ENCODE peak calls at places on chromosomes 6 and 20, in eight cellular contexts. One of them, this sample, is unnamed.

GRCh38 chr20:24523661-24524060 is 54.2 kb downstream of the SYNDIG1 start:
- DNase-seq in trophoblast cell: no peak
- DNase-seq in H9: no peak
- DNase-seq in IMR-90: no peak
- DNase-seq in SK-N-SH: no peak
- DNase-seq in HCT116: no peak
- DNase-seq in neuronal stem cell: no peak
- DNase-seq in GM12878: no peak
- DNase-seq in this sample: no peak

GRCh38 chr6:101080597-101080996 is 199.5 kb upstream of the ASCC3 start:
- DNase-seq in trophoblast cell: no peak
- DNase-seq in H9: no peak
- DNase-seq in IMR-90: peak; percentile 33
- DNase-seq in SK-N-SH: no peak
- DNase-seq in HCT116: no peak
- DNase-seq in neuronal stem cell: no peak
- DNase-seq in GM12878: no peak
- DNase-seq in this sample: peak; percentile 45

GRCh38 chr6:151609146-151609962 is 115.5 kb downstream of the CCDC170 start:
- DNase-seq in trophoblast cell: no peak
- DNase-seq in H9: no peak
- DNase-seq in IMR-90: no peak
- DNase-seq in SK-N-SH: no peak
- DNase-seq in HCT116: no peak
- DNase-seq in neuronal stem cell: no peak
- DNase-seq in GM12878: no peak
- DNase-seq in this sample: peak; percentile 2

GRCh38 chr6:35522660-35523658 is 10.3 kb upstream of the TULP1 start:
- DNase-seq in trophoblast cell: peak; percentile 64
- DNase-seq in H9: peak; percentile 84
- DNase-seq in IMR-90: peak; percentile 50
- DNase-seq in SK-N-SH: peak; percentile 92
- DNase-seq in HCT116: peak; percentile 39
- DNase-seq in neuronal stem cell: peak; percentile 73
- DNase-seq in GM12878: peak; percentile 28
- DNase-seq in this sample: peak; percentile 23

GRCh38 chr6:109977791-109978173 is 329 bp upstream of the GPR6 start:
- DNase-seq in trophoblast cell: no peak
- DNase-seq in H9: peak; percentile 72
- DNase-seq in IMR-90: no peak
- DNase-seq in SK-N-SH: no peak
- DNase-seq in HCT116: no peak
- DNase-seq in neuronal stem cell: no peak
- DNase-seq in GM12878: no peak
- DNase-seq in this sample: no peak

GRCh38 chr20:5780233-5781217 is 30.3 kb downstream of the SHLD1 start:
- DNase-seq in trophoblast cell: no peak
- DNase-seq in H9: no peak
- DNase-seq in IMR-90: peak; percentile 67
- DNase-seq in SK-N-SH: no peak
- DNase-seq in HCT116: no peak
- DNase-seq in neuronal stem cell: no peak
- DNase-seq in GM12878: no peak
- DNase-seq in this sample: peak; percentile 29

GRCh38 chr6:140480852-140481251 is 1106.4 kb upstream of the CITED2 start:
- DNase-seq in trophoblast cell: no peak
- DNase-seq in H9: no peak
- DNase-seq in IMR-90: peak; percentile 71
- DNase-seq in SK-N-SH: no peak
- DNase-seq in HCT116: no peak
- DNase-seq in neuronal stem cell: no peak
- DNase-seq in GM12878: no peak
- DNase-seq in this sample: peak; percentile 31

GRCh38 chr6:33017694-33018353 is 8.4 kb upstream of the HLA-DOA start:
- DNase-seq in trophoblast cell: no peak
- DNase-seq in H9: no peak
- DNase-seq in IMR-90: no peak
- DNase-seq in SK-N-SH: no peak
- DNase-seq in HCT116: no peak
- DNase-seq in neuronal stem cell: no peak
- DNase-seq in GM12878: no peak
- DNase-seq in this sample: no peak

GRCh38 chr6:46921731-46922130 is at the start of gene ADGRF5:
- DNase-seq in trophoblast cell: no peak
- DNase-seq in H9: no peak
- DNase-seq in IMR-90: no peak
- DNase-seq in SK-N-SH: no peak
- DNase-seq in HCT116: no peak
- DNase-seq in neuronal stem cell: no peak
- DNase-seq in GM12878: no peak
- DNase-seq in this sample: no peak

GRCh38 chr20:33159713-33160112 is 8.2 kb upstream of the BPIFA2 start:
- DNase-seq in trophoblast cell: no peak
- DNase-seq in H9: peak; percentile 21
- DNase-seq in IMR-90: no peak
- DNase-seq in SK-N-SH: no peak
- DNase-seq in HCT116: no peak
- DNase-seq in neuronal stem cell: no peak
- DNase-seq in GM12878: no peak
- DNase-seq in this sample: no peak

GRCh38 chr6:96620851-96621250 is 57.9 kb downstream of the FHL5 start:
- DNase-seq in trophoblast cell: no peak
- DNase-seq in H9: no peak
- DNase-seq in IMR-90: no peak
- DNase-seq in SK-N-SH: no peak
- DNase-seq in HCT116: no peak
- DNase-seq in neuronal stem cell: no peak
- DNase-seq in GM12878: no peak
- DNase-seq in this sample: no peak

GRCh38 chr6:138662474-138662873 is 111.1 kb upstream of the CCDC28A start:
- DNase-seq in trophoblast cell: peak; percentile 73
- DNase-seq in H9: no peak
- DNase-seq in IMR-90: peak; percentile 73
- DNase-seq in SK-N-SH: no peak
- DNase-seq in HCT116: no peak
- DNase-seq in neuronal stem cell: no peak
- DNase-seq in GM12878: no peak
- DNase-seq in this sample: no peak

GRCh38 chr20:60036346-60037119 is 78.3 kb downstream of the CDH26 start:
- DNase-seq in trophoblast cell: no peak
- DNase-seq in H9: no peak
- DNase-seq in IMR-90: no peak
- DNase-seq in SK-N-SH: no peak
- DNase-seq in HCT116: no peak
- DNase-seq in neuronal stem cell: no peak
- DNase-seq in GM12878: no peak
- DNase-seq in this sample: no peak

GRCh38 chr6:150233797-150234399 is 91.1 kb downstream of the PPP1R14C start:
- DNase-seq in trophoblast cell: no peak
- DNase-seq in H9: no peak
- DNase-seq in IMR-90: no peak
- DNase-seq in SK-N-SH: no peak
- DNase-seq in HCT116: no peak
- DNase-seq in neuronal stem cell: no peak
- DNase-seq in GM12878: no peak
- DNase-seq in this sample: no peak

GRCh38 chr6:42088101-42088591 is 37.8 kb downstream of the TAF8 start:
- DNase-seq in trophoblast cell: no peak
- DNase-seq in H9: no peak
- DNase-seq in IMR-90: peak; percentile 54
- DNase-seq in SK-N-SH: no peak
- DNase-seq in HCT116: no peak
- DNase-seq in neuronal stem cell: no peak
- DNase-seq in GM12878: no peak
- DNase-seq in this sample: peak; percentile 41

GRCh38 chr6:21163110-21163837 is 430.3 kb upstream of the SOX4 start:
- DNase-seq in trophoblast cell: peak; percentile 47
- DNase-seq in H9: no peak
- DNase-seq in IMR-90: peak; percentile 79
- DNase-seq in SK-N-SH: no peak
- DNase-seq in HCT116: peak; percentile 6
- DNase-seq in neuronal stem cell: no peak
- DNase-seq in GM12878: no peak
- DNase-seq in this sample: peak; percentile 93

GRCh38 chr6:33695451-33695855 is 16.0 kb downstream of the UQCC2 start:
- DNase-seq in trophoblast cell: no peak
- DNase-seq in H9: no peak
- DNase-seq in IMR-90: no peak
- DNase-seq in SK-N-SH: peak; percentile 31
- DNase-seq in HCT116: no peak
- DNase-seq in neuronal stem cell: no peak
- DNase-seq in GM12878: no peak
- DNase-seq in this sample: no peak

GRCh38 chr20:22805219-22805618 is 220.8 kb upstream of the FOXA2 start:
- DNase-seq in trophoblast cell: peak; percentile 92
- DNase-seq in H9: peak; percentile 40
- DNase-seq in IMR-90: peak; percentile 74
- DNase-seq in SK-N-SH: no peak
- DNase-seq in HCT116: no peak
- DNase-seq in neuronal stem cell: no peak
- DNase-seq in GM12878: no peak
- DNase-seq in this sample: peak; percentile 82

GRCh38 chr20:4812216-4812615 is 90.5 kb downstream of the PRND start:
- DNase-seq in trophoblast cell: no peak
- DNase-seq in H9: no peak
- DNase-seq in IMR-90: no peak
- DNase-seq in SK-N-SH: no peak
- DNase-seq in HCT116: no peak
- DNase-seq in neuronal stem cell: no peak
- DNase-seq in GM12878: no peak
- DNase-seq in this sample: no peak

GRCh38 chr6:14228571-14228970 is 111.0 kb downstream of the CD83 start:
- DNase-seq in trophoblast cell: no peak
- DNase-seq in H9: no peak
- DNase-seq in IMR-90: peak; percentile 62
- DNase-seq in SK-N-SH: no peak
- DNase-seq in HCT116: no peak
- DNase-seq in neuronal stem cell: no peak
- DNase-seq in GM12878: no peak
- DNase-seq in this sample: peak; percentile 47

GRCh38 chr20:17721802-17722486 is 22.2 kb downstream of the BANF2 start:
- DNase-seq in trophoblast cell: no peak
- DNase-seq in H9: no peak
- DNase-seq in IMR-90: no peak
- DNase-seq in SK-N-SH: no peak
- DNase-seq in HCT116: peak; percentile 8
- DNase-seq in neuronal stem cell: no peak
- DNase-seq in GM12878: no peak
- DNase-seq in this sample: no peak

DNA sequence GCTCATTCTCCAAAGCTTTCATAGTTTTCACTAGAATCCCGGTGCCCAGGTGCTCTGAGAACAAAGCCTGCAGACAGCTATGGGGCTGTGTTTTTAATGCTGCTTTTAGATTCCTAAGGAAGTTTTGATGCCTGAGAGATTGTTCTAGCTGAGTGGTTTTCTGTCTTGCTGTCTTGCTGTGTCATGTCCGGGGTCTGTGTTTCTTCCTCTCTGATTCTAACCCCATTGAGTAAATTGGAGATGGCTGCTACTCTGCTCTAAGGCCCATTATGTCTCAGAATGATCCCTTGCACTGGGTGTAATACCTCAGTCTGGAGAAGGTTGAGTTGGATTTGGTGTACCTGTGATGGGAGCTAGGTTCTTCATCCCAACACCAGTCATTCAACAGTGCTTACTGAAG is 63.4 kb downstream of the ARID1B start:
- DNase-seq in trophoblast cell: no peak
- DNase-seq in H9: no peak
- DNase-seq in IMR-90: no peak
- DNase-seq in SK-N-SH: no peak
- DNase-seq in HCT116: no peak
- DNase-seq in neuronal stem cell: no peak
- DNase-seq in GM12878: no peak
- DNase-seq in this sample: no peak
- H3K4me2 ChIP-seq in trophoblast cell: no peak overlapping the region
- H3K4me2 ChIP-seq in H9: no peak overlapping the region
- H3K4me2 ChIP-seq in IMR-90: no peak overlapping the region
- H3K4me2 ChIP-seq in SK-N-SH: peak overlapping the region; percentile 50
- H3K4me2 ChIP-seq in HCT116: no peak overlapping the region
- H3K4me2 ChIP-seq in neuronal stem cell: no peak overlapping the region
- H3K4me2 ChIP-seq in GM12878: no peak overlapping the region
- H3K4me2 ChIP-seq in this sample: peak overlapping the region; percentile 71

GRCh38 chr6:134676307-134677281 is 273.3 kb downstream of the ALDH8A1 start:
- DNase-seq in trophoblast cell: peak; percentile 27
- DNase-seq in H9: no peak
- DNase-seq in IMR-90: peak; percentile 11
- DNase-seq in SK-N-SH: no peak
- DNase-seq in HCT116: no peak
- DNase-seq in neuronal stem cell: no peak
- DNase-seq in GM12878: no peak
- DNase-seq in this sample: peak; percentile 29
- H3K4me2 ChIP-seq in trophoblast cell: no peak overlapping the region
- H3K4me2 ChIP-seq in H9: no peak overlapping the region
- H3K4me2 ChIP-seq in IMR-90: no peak overlapping the region
- H3K4me2 ChIP-seq in SK-N-SH: no peak overlapping the region
- H3K4me2 ChIP-seq in HCT116: no peak overlapping the region
- H3K4me2 ChIP-seq in neuronal stem cell: no peak overlapping the region
- H3K4me2 ChIP-seq in GM12878: no peak overlapping the region
- H3K4me2 ChIP-seq in this sample: no peak overlapping the region

GRCh38 chr6:154487367-154488275 is 22.9 kb downstream of the CNKSR3 start:
- DNase-seq in trophoblast cell: no peak
- DNase-seq in H9: no peak
- DNase-seq in IMR-90: peak; percentile 31
- DNase-seq in SK-N-SH: peak; percentile 43
- DNase-seq in HCT116: no peak
- DNase-seq in neuronal stem cell: no peak
- DNase-seq in GM12878: no peak
- DNase-seq in this sample: peak; percentile 26
- H3K4me2 ChIP-seq in trophoblast cell: no peak overlapping the region
- H3K4me2 ChIP-seq in H9: no peak overlapping the region
- H3K4me2 ChIP-seq in IMR-90: no peak overlapping the region
- H3K4me2 ChIP-seq in SK-N-SH: peak overlapping the region; percentile 21
- H3K4me2 ChIP-seq in HCT116: peak overlapping the region; percentile 43
- H3K4me2 ChIP-seq in neuronal stem cell: no peak overlapping the region
- H3K4me2 ChIP-seq in GM12878: no peak overlapping the region
- H3K4me2 ChIP-seq in this sample: peak overlapping the region; percentile 60

GRCh38 chr6:125102901-125103300 is 50.7 kb upstream of the TPD52L1 start:
- DNase-seq in trophoblast cell: peak; percentile 26
- DNase-seq in H9: no peak
- DNase-seq in IMR-90: peak; percentile 94
- DNase-seq in SK-N-SH: no peak
- DNase-seq in HCT116: peak; percentile 21
- DNase-seq in neuronal stem cell: no peak
- DNase-seq in GM12878: no peak
- DNase-seq in this sample: peak; percentile 96

GRCh38 chr6:125101128-125101527 is 52.4 kb upstream of the TPD52L1 start:
- DNase-seq in trophoblast cell: no peak
- DNase-seq in H9: no peak
- DNase-seq in IMR-90: no peak
- DNase-seq in SK-N-SH: no peak
- DNase-seq in HCT116: no peak
- DNase-seq in neuronal stem cell: no peak
- DNase-seq in GM12878: no peak
- DNase-seq in this sample: no peak

GRCh38 chr6:125104425-125104824 is 49.1 kb upstream of the TPD52L1 start:
- DNase-seq in trophoblast cell: peak; percentile 47
- DNase-seq in H9: no peak
- DNase-seq in IMR-90: peak; percentile 72
- DNase-seq in SK-N-SH: no peak
- DNase-seq in HCT116: no peak
- DNase-seq in neuronal stem cell: peak; percentile 48
- DNase-seq in GM12878: no peak
- DNase-seq in this sample: peak; percentile 81

GRCh38 chr6:125101656-125102055 is 51.9 kb upstream of the TPD52L1 start:
- DNase-seq in trophoblast cell: peak; percentile 96
- DNase-seq in H9: no peak
- DNase-seq in IMR-90: peak; percentile 14
- DNase-seq in SK-N-SH: no peak
- DNase-seq in HCT116: no peak
- DNase-seq in neuronal stem cell: no peak
- DNase-seq in GM12878: no peak
- DNase-seq in this sample: no peak

GRCh38 chr6:125102411-125102810 is 51.2 kb upstream of the TPD52L1 start:
- DNase-seq in trophoblast cell: no peak
- DNase-seq in H9: no peak
- DNase-seq in IMR-90: peak; percentile 10
- DNase-seq in SK-N-SH: no peak
- DNase-seq in HCT116: no peak
- DNase-seq in neuronal stem cell: no peak
- DNase-seq in GM12878: no peak
- DNase-seq in this sample: no peak
- H3K4me2 ChIP-seq in trophoblast cell: no peak overlapping the region
- H3K4me2 ChIP-seq in H9: no peak overlapping the region
- H3K4me2 ChIP-seq in IMR-90: no peak overlapping the region
- H3K4me2 ChIP-seq in SK-N-SH: no peak overlapping the region
- H3K4me2 ChIP-seq in HCT116: peak overlapping the region; percentile 66
- H3K4me2 ChIP-seq in neuronal stem cell: no peak overlapping the region
- H3K4me2 ChIP-seq in GM12878: no peak overlapping the region
- H3K4me2 ChIP-seq in this sample: peak overlapping the region; percentile 2

This sample was measured in astrocyte.